ENCODE peak calls at places on chromosome 21, in four cellular contexts. Z is foreskin fibroblast, G is fibroblast of the aortic adventitia, F is Calu3. Y is an unnamed sample.

GRCh38 chr21:17402885-17403477 is 109.9 kb upstream of the CXADR start:
- DNase-seq in Z (peak), G (peak), F (no peak), Y (no peak)

GRCh38 chr21:35178812-35179211 is 129.7 kb upstream of the RUNX1 start:
- DNase-seq in Z (peak), G (peak), F (no peak), Y (no peak)

GRCh38 chr21:39556176-39556575 is 56.6 kb upstream of the B3GALT5 start:
- DNase-seq in Z (no peak), G (no peak), F (no peak), Y (no peak)

GRCh38 chr21:25934771-25935224 is 200.0 kb downstream of the GABPA start:
- DNase-seq in Z (peak), G (peak), F (peak), Y (no peak)

GRCh38 chr21:42678118-42678430 is 24.7 kb downstream of the PDE9A start:
- DNase-seq in Z (no peak), G (no peak), F (no peak), Y (no peak)

GRCh38 chr21:17925900-17926299 is 106.7 kb upstream of the C21orf91 start:
- DNase-seq in Z (no peak), G (peak), F (peak), Y (peak)

GRCh38 chr21:21851657-21852056 is 853.4 kb downstream of the NCAM2 start:
- DNase-seq in Z (no peak), G (no peak), F (no peak), Y (no peak)

GRCh38 chr21:32367158-32367557 is 25.7 kb downstream of the URB1 start:
- DNase-seq in Z (no peak), G (no peak), F (no peak), Y (no peak)

GRCh38 chr21:29571949-29572348 is 273.2 kb downstream of the BACH1 start:
- DNase-seq in Z (no peak), G (no peak), F (no peak), Y (no peak)

GRCh38 chr21:7947422-7947821 is 2574.0 kb upstream of the TPTE start:
- DNase-seq in Z (no peak), G (no peak), F (no peak), Y (no peak)

GRCh38 chr21:42705746-42706374 is 52.4 kb downstream of the PDE9A start:
- DNase-seq in Z (no peak), G (no peak), F (no peak), Y (no peak)

GRCh38 chr21:38832664-38833063 is 26.9 kb downstream of the ETS2 start:
- DNase-seq in Z (no peak), G (no peak), F (no peak), Y (no peak)

DNA sequence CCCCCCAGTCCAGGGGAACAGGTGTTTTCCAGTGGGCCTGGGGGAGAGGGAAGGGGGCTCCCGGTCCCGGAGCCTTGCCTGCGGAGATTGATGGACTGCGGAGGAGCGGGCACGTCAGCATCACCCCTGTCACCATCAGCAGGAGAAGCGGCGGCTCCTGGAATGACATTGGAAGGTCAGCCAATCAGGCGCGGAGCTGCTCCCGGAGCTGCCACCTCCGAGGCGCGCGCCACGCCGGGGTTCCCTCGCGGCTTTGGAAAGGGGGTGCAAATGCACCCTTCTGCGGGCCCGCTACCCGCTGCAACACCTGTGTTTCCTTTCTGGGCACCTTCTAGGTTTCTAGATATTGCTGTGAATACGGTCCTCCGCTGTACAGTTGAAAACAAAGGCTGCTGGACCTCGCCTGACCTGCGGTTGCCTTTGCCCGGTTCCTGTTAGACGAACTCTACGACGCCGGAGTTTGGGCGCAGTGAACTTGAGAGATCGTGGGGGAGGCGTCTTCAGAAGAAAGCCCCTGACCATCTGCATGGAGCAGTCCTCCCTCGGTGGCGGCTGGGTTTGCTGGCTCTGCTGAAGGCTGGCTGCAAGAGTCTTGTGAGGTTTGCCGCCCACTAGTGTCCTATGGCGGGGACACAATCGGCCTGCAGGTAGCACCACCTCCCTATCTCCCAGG is 5.3 kb downstream of the DSCAM start:
- DNase-seq in Z (no peak), G (no peak), F (no peak), Y (no peak)
- TF ChIP-seq CTCF in Z (peak), G (no peak), F (no peak), Y (peak)

GRCh38 chr21:41295721-41296254 is 20.8 kb upstream of the FAM3B start:
- DNase-seq in Z (no peak), G (no peak), F (no peak), Y (no peak)

GRCh38 chr21:41289431-41289830 is 27.2 kb upstream of the FAM3B start:
- DNase-seq in Z (no peak), G (no peak), F (no peak), Y (no peak)

GRCh38 chr21:41290106-41290799 is 26.3 kb upstream of the FAM3B start:
- DNase-seq in Z (no peak), G (no peak), F (no peak), Y (no peak)

GRCh38 chr21:41294548-41295231 is 21.9 kb upstream of the FAM3B start:
- DNase-seq in Z (no peak), G (no peak), F (no peak), Y (no peak)
- TF ChIP-seq CTCF in Z (no peak), G (no peak), F (no peak), Y (no peak)

GRCh38 chr21:28513450-28513849 is 479.2 kb downstream of the LTN1 start:
- DNase-seq in Z (no peak), G (peak), F (no peak), Y (no peak)

GRCh38 chr21:28509031-28509430 is 483.6 kb downstream of the LTN1 start:
- DNase-seq in Z (no peak), G (no peak), F (no peak), Y (no peak)
- TF ChIP-seq CTCF in Z (no peak), G (no peak), F (no peak), Y (no peak)

GRCh38 chr21:41069305-41069642 is 98.7 kb upstream of the BACE2 start:
- DNase-seq in Z (no peak), G (no peak), F (no peak), Y (no peak)
- TF ChIP-seq CTCF in Z (no peak), G (no peak), F (no peak), Y (no peak)

GRCh38 chr21:27565418-27565817 is 598.5 kb upstream of the ADAMTS5 start:
- DNase-seq in Z (no peak), G (no peak), F (no peak), Y (no peak)
- TF ChIP-seq CTCF in Z (no peak), G (no peak), F (no peak), Y (no peak)

GRCh38 chr21:44376606-44377005 is 23.2 kb downstream of the TRPM2 start:
- DNase-seq in Z (no peak), G (no peak), F (no peak), Y (no peak)

GRCh38 chr21:44375686-44376320 is 22.4 kb downstream of the TRPM2 start:
- DNase-seq in Z (no peak), G (no peak), F (no peak), Y (no peak)

GRCh38 chr21:44377922-44378645 is 24.7 kb downstream of the TRPM2 start:
- DNase-seq in Z (no peak), G (no peak), F (no peak), Y (no peak)

GRCh38 chr21:44378646-44379581 is 25.5 kb downstream of the TRPM2 start:
- DNase-seq in Z (no peak), G (no peak), F (no peak), Y (no peak)

DNA sequence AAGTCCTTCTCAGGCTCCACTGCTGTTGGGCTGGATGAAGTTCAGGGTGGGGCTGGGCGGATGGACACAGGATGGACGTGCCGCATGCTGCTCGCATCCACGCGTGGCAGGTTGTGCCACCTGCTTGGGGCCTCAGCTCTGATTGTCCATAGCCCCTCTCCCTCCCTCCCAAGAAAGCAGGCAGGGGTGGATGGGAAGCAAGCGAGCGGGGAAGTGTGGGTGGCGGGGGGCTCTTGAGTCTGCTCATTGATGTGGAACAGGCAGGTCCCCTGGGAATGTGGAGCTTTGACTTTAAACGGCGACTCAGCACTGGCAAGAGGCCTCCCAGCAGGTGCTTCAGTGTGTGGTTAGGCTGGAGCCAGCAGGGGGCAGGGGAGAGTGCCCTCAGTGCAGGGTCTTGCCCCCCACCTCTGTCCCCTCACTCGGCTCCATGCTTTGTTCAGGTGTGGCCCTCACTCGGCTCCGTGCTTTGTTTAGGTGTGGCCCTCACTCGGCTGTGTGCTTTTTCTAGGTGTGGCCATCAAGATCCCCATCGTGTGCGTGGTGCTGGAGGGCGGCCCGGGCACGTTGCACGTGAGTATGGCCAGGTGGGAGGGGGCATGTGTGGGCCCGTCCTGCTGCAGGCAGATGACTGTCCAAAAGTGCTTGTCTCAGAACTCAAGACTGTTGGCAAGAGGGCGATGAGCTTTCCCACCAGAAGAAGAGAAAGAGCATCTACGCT is 23.9 kb downstream of the TRPM2 start:
- DNase-seq in Z (no peak), G (no peak), F (no peak), Y (peak)
- TF ChIP-seq CTCF in Z (no peak), G (no peak), F (no peak), Y (peak)

GRCh38 chr21:46458315-46459023 is at the start of gene DIP2A:
- DNase-seq in Z (peak), G (peak), F (peak), Y (peak)
- TF ChIP-seq CTCF in Z (no peak), G (no peak), F (no peak), Y (peak)

Y was measured in K562.